ENCODE peak calls at places on chromosome 22, in four cellular contexts. One of them, this sample, is unnamed.
A peak's percentile ranks its signal among the peaks of the same experiment; 100 is the strongest.

GRCh38 chr22:36714110-36714509 is 10.6 kb upstream of the CACNG2 start:
- DNase-seq in right atrium auricular region: no peak
- DNase-seq in cardiac muscle cell: no peak
- DNase-seq in pancreas: no peak
- DNase-seq in this sample: no peak

GRCh38 chr22:44758354-44758969 is 6.1 kb downstream of the ARHGAP8 start:
- DNase-seq in cardiac muscle cell: no peak
- DNase-seq in pancreas: no peak
- DNase-seq in right atrium auricular region: no peak
- DNase-seq in this sample: peak; percentile 65

GRCh38 chr22:20811971-20812660 is 38.2 kb downstream of the SERPIND1 start:
- DNase-seq in right atrium auricular region: no peak
- DNase-seq in cardiac muscle cell: no peak
- DNase-seq in pancreas: no peak
- DNase-seq in this sample: no peak

GRCh38 chr22:32389685-32390084 is 22.4 kb downstream of the RTCB start:
- DNase-seq in cardiac muscle cell: peak; percentile 23
- DNase-seq in right atrium auricular region: no peak
- DNase-seq in pancreas: no peak
- DNase-seq in this sample: peak; percentile 46

GRCh38 chr22:34886812-34887211 is 179.1 kb upstream of the ISX start:
- DNase-seq in pancreas: no peak
- DNase-seq in cardiac muscle cell: no peak
- DNase-seq in right atrium auricular region: no peak
- DNase-seq in this sample: no peak

GRCh38 chr22:50016308-50016987 is 3.9 kb upstream of the IL17REL start:
- DNase-seq in cardiac muscle cell: no peak
- DNase-seq in pancreas: no peak
- DNase-seq in right atrium auricular region: no peak
- DNase-seq in this sample: no peak

GRCh38 chr22:24134090-24134846 is 47.0 kb upstream of the SUSD2 start:
- DNase-seq in cardiac muscle cell: peak; percentile 34
- DNase-seq in pancreas: peak; percentile 50
- DNase-seq in right atrium auricular region: no peak
- DNase-seq in this sample: no peak

GRCh38 chr22:40739723-40740122 is 60.4 kb downstream of the MCHR1 start:
- DNase-seq in cardiac muscle cell: no peak
- DNase-seq in right atrium auricular region: no peak
- DNase-seq in pancreas: no peak
- DNase-seq in this sample: no peak

GRCh38 chr22:34283844-34284243 is 363.6 kb upstream of the LARGE1 start:
- DNase-seq in right atrium auricular region: no peak
- DNase-seq in pancreas: no peak
- DNase-seq in cardiac muscle cell: no peak
- DNase-seq in this sample: no peak

GRCh38 chr22:37037669-37038068 is 13.9 kb upstream of the KCTD17 start:
- DNase-seq in pancreas: no peak
- DNase-seq in right atrium auricular region: no peak
- DNase-seq in cardiac muscle cell: no peak
- DNase-seq in this sample: no peak

GRCh38 chr22:49239264-49240015 is 588.2 kb downstream of the BRD1 start:
- DNase-seq in pancreas: no peak
- DNase-seq in cardiac muscle cell: no peak
- DNase-seq in right atrium auricular region: peak; percentile 50
- DNase-seq in this sample: no peak

GRCh38 chr22:38843716-38844660 is at the start of gene NPTXR:
- DNase-seq in right atrium auricular region: no peak
- DNase-seq in cardiac muscle cell: peak; percentile 85
- DNase-seq in pancreas: no peak
- DNase-seq in this sample: peak; percentile 80
- H3K27ac ChIP-seq in right atrium auricular region: peak within 1 kb of the TSS; percentile 44
- H3K27ac ChIP-seq in cardiac muscle cell: no peak within 1 kb of the TSS
- H3K27ac ChIP-seq in pancreas: peak within 1 kb of the TSS; percentile 45
- H3K27ac ChIP-seq in this sample: peak within 1 kb of the TSS; percentile 90

DNA sequence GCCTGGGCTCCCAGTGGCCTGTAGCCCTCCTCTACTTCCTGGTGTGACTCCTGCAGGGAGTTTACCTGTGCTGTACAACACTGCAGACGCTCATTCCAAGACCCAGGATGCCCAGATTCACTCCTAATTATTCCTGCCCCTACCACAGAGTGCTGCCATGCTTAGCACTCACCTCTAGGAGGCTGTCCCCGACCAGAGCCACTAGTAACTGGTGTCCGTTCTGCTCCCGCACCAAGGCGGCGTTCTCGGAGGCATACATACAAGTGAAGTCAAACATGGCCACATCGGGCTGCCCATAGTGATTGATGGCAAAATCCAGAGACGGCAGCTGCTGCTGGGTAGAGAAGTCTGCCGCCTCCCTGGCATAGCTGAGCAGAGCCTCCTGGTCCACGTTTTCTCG is 122.3 kb upstream of the BID start:
- DNase-seq in right atrium auricular region: no peak
- DNase-seq in pancreas: no peak
- DNase-seq in cardiac muscle cell: peak; percentile 51
- DNase-seq in this sample: peak; percentile 33
- TF ChIP-seq CTCF in right atrium auricular region: no peak
- TF ChIP-seq CTCF in pancreas: no peak
- TF ChIP-seq CTCF in cardiac muscle cell: peak; percentile 45
- TF ChIP-seq CTCF in this sample: peak; percentile 39

DNA sequence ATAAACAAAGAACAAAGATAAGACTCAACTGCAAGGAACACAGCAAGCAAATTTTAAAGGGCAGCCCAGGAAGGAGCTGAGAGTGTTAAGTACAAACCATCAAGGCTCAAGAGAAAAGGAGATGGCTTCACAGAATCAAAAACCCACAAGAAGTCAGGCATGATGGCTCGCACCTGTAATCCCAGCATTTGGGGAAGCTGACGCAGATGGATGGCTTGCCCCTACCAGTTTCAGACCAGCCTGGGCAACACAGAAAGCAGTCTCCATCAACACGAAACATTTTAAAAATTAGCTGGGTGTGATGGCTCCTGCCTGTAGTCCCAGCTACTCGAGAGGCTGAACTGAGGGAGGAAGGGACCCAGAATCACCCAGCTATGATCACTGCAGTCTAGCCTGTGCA is 32.6 kb downstream of the MAPK1 start:
- DNase-seq in right atrium auricular region: no peak
- DNase-seq in pancreas: no peak
- DNase-seq in cardiac muscle cell: no peak
- DNase-seq in this sample: no peak
- H3K4me1 ChIP-seq in right atrium auricular region: peaks cover 88% of the 10 kb centered on the region
- H3K4me1 ChIP-seq in pancreas: peaks cover 10% of the 10 kb centered on the region
- H3K4me1 ChIP-seq in cardiac muscle cell: peaks cover 49% of the 10 kb centered on the region
- H3K4me1 ChIP-seq in this sample: peaks cover 20% of the 10 kb centered on the region

GRCh38 chr22:30383061-30383460 is 4.2 kb downstream of the RNF215 start:
- DNase-seq in right atrium auricular region: no peak
- DNase-seq in cardiac muscle cell: no peak
- DNase-seq in pancreas: no peak
- DNase-seq in this sample: no peak

GRCh38 chr22:30390974-30391691 is 3.9 kb upstream of the RNF215 start:
- DNase-seq in right atrium auricular region: no peak
- DNase-seq in cardiac muscle cell: peak; percentile 73
- DNase-seq in pancreas: peak; percentile 65
- DNase-seq in this sample: peak; percentile 71

GRCh38 chr22:30386608-30386959 is 627 bp downstream of the RNF215 start:
- DNase-seq in cardiac muscle cell: no peak
- DNase-seq in pancreas: no peak
- DNase-seq in right atrium auricular region: no peak
- DNase-seq in this sample: no peak

GRCh38 chr22:30385913-30386312 is 1.3 kb downstream of the RNF215 start:
- DNase-seq in right atrium auricular region: no peak
- DNase-seq in pancreas: no peak
- DNase-seq in cardiac muscle cell: no peak
- DNase-seq in this sample: no peak

DNA sequence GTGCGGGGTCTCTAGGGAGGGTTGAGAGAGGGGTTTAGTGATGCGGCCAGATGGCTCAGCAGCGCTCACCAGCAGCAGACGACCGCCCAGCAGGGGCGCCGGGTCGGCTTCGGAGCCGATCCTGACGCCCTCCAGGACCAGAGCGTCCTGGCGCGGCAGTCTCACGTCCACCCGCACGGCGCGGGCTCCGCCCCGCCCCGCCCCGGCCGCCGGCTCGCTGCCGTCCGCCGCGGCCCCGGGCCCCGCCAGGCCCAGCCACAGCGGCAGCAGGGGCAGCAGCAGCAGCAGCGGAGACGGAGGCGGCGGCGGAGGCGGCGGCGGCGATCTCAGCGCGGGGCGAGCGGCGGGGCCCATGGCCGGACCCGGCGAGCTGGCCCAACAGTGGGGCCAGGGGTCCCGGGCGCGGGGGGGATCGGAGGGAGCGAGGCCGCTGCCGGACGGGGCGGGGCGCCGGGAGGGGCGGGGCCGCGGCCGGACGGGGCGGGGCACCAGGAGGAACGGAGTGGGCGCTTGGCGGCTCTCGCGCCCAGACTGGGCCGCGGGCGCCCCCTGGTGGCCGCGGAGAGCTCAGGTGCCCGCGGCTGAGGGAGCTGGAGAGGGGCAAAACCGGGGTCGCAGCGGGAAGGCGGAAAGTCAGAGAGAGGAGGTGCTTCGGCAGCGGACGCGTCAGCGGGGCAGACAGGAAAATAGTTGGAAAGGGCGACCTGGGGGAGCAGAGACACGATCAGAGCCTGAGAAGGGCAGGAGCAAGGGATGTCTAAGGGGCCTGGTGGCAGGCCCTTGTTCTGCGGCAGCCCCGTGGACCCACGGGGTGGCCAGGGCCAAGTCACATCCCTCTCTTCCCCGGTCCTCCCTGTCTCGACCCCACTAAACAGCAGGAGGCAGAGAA is at the start of gene RNF215:
- DNase-seq in right atrium auricular region: peak; percentile 63
- DNase-seq in pancreas: peak; percentile 74
- DNase-seq in cardiac muscle cell: peak; percentile 91
- DNase-seq in this sample: peak; percentile 89
- H3K27ac ChIP-seq in right atrium auricular region: peak within 1 kb of the TSS; percentile 76
- H3K27ac ChIP-seq in pancreas: no peak within 1 kb of the TSS
- H3K27ac ChIP-seq in cardiac muscle cell: peak within 1 kb of the TSS; percentile 63
- H3K27ac ChIP-seq in this sample: peak within 1 kb of the TSS; percentile 54

DNA sequence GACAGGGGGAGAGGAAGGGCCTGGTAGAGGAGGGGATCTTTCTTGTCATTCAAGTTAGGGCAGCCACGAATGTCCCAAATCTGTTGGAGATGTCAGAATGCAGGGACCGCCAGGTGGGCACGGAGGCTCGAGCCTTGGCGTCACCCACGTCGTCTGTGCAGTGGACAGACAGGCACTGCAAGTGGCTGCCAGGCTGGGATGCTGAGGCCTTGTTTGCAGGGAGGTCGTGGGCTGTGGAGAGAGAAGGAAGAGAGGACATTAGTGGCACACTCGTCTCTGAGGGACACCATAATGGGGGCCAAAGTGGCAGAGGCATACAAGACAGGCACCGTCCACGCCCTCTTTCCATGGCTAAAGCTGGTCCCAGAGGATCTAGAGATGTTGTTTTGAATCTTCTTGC is 50.7 kb downstream of the MN1 start:
- DNase-seq in right atrium auricular region: no peak
- DNase-seq in cardiac muscle cell: no peak
- DNase-seq in pancreas: no peak
- DNase-seq in this sample: no peak
- TF ChIP-seq CTCF in right atrium auricular region: no peak
- TF ChIP-seq CTCF in cardiac muscle cell: no peak
- TF ChIP-seq CTCF in pancreas: no peak
- TF ChIP-seq CTCF in this sample: no peak